ENCODE peak calls at places on chromosomes 1 and 21, in six cellular contexts. W is WTC11, N is choroid plexus epithelial cell, Z is endodermal cell, I is foreskin keratinocyte, D is mesothelial cell of epicardium. F is an unnamed sample.

GRCh38 chr1:236016083-236016482 is 48.8 kb downstream of the NID1 start:
- DNase-seq in N (peak), I (no peak), Z (no peak), D (no peak), W (no peak), F (no peak)

GRCh38 chr21:45598666-45599065 is 44.9 kb upstream of the PCBP3 start:
- DNase-seq in D (no peak), Z (no peak), I (no peak), W (peak), N (no peak), F (no peak)

GRCh38 chr1:214552174-214552608 is 789 bp upstream of the PTPN14 start:
- DNase-seq in D (peak), W (peak), Z (peak), I (peak), N (peak), F (peak)

GRCh38 chr21:15682182-15682895 is 47.4 kb upstream of the USP25 start:
- DNase-seq in Z (no peak), I (no peak), D (no peak), N (peak), W (no peak), F (peak)

GRCh38 chr1:243407284-243408018 is 151.6 kb downstream of the SDCCAG8 start:
- DNase-seq in W (no peak), I (peak), Z (no peak), N (peak), D (no peak), F (peak)

GRCh38 chr1:54283214-54283996 is 83.4 kb downstream of the MRPL37 start:
- DNase-seq in Z (no peak), D (no peak), N (no peak), W (no peak), I (no peak), F (no peak)

GRCh38 chr1:28199328-28200233 is 23.1 kb upstream of the PTAFR start:
- DNase-seq in Z (no peak), N (no peak), I (no peak), D (no peak), W (no peak), F (no peak)

GRCh38 chr1:30888391-30888790 is 20.2 kb downstream of the SDC3 start:
- DNase-seq in D (no peak), Z (no peak), I (no peak), N (peak), W (no peak), F (peak)

GRCh38 chr21:46500224-46500861 is 41.7 kb downstream of the DIP2A start:
- DNase-seq in D (no peak), W (no peak), Z (no peak), I (no peak), N (peak), F (peak)

GRCh38 chr1:67058242-67058641 is 4.3 kb upstream of the SLC35D1 start:
- DNase-seq in I (no peak), W (no peak), N (peak), D (no peak), Z (no peak), F (no peak)

GRCh38 chr1:54291276-54292014 is 91.5 kb downstream of the MRPL37 start:
- DNase-seq in D (no peak), W (no peak), I (no peak), Z (no peak), N (no peak), F (no peak)

GRCh38 chr21:9755611-9756010 is 765.8 kb upstream of the TPTE start:
- DNase-seq in I (no peak), W (no peak), D (no peak), Z (no peak), N (no peak), F (no peak)

GRCh38 chr1:91511386-91511785 is 10.7 kb downstream of the CDC7 start:
- DNase-seq in D (no peak), I (no peak), Z (no peak), N (peak), W (no peak), F (peak)

GRCh38 chr1:93807301-93807930 is 71.6 kb downstream of the DNTTIP2 start:
- DNase-seq in I (no peak), N (no peak), Z (peak), W (no peak), D (no peak), F (no peak)

GRCh38 chr1:235648407-235648907 is 1.1 kb downstream of the GNG4 start:
- DNase-seq in I (no peak), D (no peak), Z (peak), W (no peak), N (no peak), F (no peak)

GRCh38 chr1:236144033-236144432 is 1.7 kb downstream of the GPR137B start:
- DNase-seq in Z (no peak), N (no peak), D (no peak), W (no peak), I (no peak), F (no peak)

GRCh38 chr1:15756143-15757015 is 2.2 kb upstream of the FBLIM1 start:
- DNase-seq in W (peak), N (no peak), I (no peak), Z (no peak), D (no peak), F (no peak)

GRCh38 chr1:60898987-60899386 is 183.4 kb upstream of the NFIA start:
- DNase-seq in D (no peak), N (no peak), I (no peak), W (no peak), Z (no peak), F (no peak)

GRCh38 chr1:12143631-12144155 is 23.1 kb upstream of the TNFRSF1B start:
- DNase-seq in D (no peak), Z (no peak), I (peak), N (peak), W (no peak), F (peak)

GRCh38 chr1:248691567-248692155 is 10.9 kb downstream of the OR14I1 start:
- DNase-seq in I (no peak), D (no peak), W (no peak), N (no peak), Z (no peak), F (no peak)

DNA sequence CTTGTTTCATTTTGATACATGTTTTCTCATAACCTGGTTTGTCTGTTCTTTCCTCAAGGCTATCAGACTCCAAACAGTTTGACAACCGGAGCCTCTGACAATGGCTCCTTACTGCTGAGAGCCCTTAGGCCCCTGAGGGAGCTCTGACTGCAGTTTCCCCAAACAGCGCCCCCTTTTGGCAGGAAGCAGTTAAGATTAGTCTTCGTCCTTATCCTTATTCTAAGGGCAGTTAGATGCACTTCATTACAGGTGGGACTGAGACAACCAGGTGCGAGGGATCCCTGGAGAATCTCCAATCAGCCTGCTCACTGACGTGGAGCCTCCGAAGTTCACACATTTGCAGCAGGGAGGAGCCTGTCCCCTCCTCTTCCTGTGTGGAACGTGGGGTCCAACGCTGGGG is 393.1 kb downstream of the BRINP3 start:
- DNase-seq in D (no peak), W (peak), N (no peak), Z (peak), I (no peak), F (no peak)
- TF ChIP-seq CTCF in D (peak), W (peak), N (peak), Z (peak), I (no peak), F (no peak)

GRCh38 chr1:205822397-205822796 is 9.4 kb upstream of the SLC41A1 start:
- DNase-seq in Z (no peak), N (no peak), D (no peak), I (no peak), W (no peak), F (no peak)

GRCh38 chr1:205817364-205817763 is 4.4 kb upstream of the SLC41A1 start:
- DNase-seq in I (no peak), D (no peak), W (no peak), Z (no peak), N (no peak), F (no peak)

GRCh38 chr1:205812878-205813754 is at the start of gene SLC41A1:
- DNase-seq in D (peak), N (peak), Z (peak), I (peak), W (peak), F (peak)

GRCh38 chr1:205813755-205814058 is 709 bp upstream of the SLC41A1 start:
- DNase-seq in W (peak), I (peak), D (no peak), Z (no peak), N (peak), F (no peak)

GRCh38 chr1:205817988-205818387 is 5.0 kb upstream of the SLC41A1 start:
- DNase-seq in Z (no peak), N (no peak), W (no peak), D (no peak), I (no peak), F (no peak)
- TF ChIP-seq CTCF in Z (no peak), N (no peak), W (no peak), D (no peak), I (no peak), F (no peak)

GRCh38 chr1:160605205-160605604 is 25.9 kb upstream of the CD84 start:
- DNase-seq in Z (no peak), N (no peak), W (no peak), I (no peak), D (no peak), F (no peak)
- TF ChIP-seq CTCF in Z (peak), N (no peak), W (no peak), I (no peak), D (no peak), F (no peak)

GRCh38 chr1:156626079-156626438 is 6.8 kb downstream of the HAPLN2 start:
- DNase-seq in I (no peak), D (no peak), Z (no peak), N (no peak), W (no peak), F (no peak)
- TF ChIP-seq CTCF in I (no peak), D (peak), Z (peak), N (no peak), W (no peak), F (peak)

GRCh38 chr1:109791495-109792040 is 27.8 kb upstream of the EPS8L3 start:
- DNase-seq in I (no peak), D (no peak), Z (no peak), N (no peak), W (no peak), F (no peak)

GRCh38 chr1:109790735-109791494 is 27.2 kb upstream of the EPS8L3 start:
- DNase-seq in N (peak), W (peak), Z (peak), I (no peak), D (no peak), F (no peak)

GRCh38 chr1:109793089-109793485 is 29.4 kb upstream of the EPS8L3 start:
- DNase-seq in W (no peak), Z (no peak), D (no peak), I (no peak), N (no peak), F (no peak)

GRCh38 chr1:109793486-109794318 is 30.0 kb upstream of the EPS8L3 start:
- DNase-seq in N (peak), W (no peak), D (no peak), I (peak), Z (peak), F (peak)

DNA sequence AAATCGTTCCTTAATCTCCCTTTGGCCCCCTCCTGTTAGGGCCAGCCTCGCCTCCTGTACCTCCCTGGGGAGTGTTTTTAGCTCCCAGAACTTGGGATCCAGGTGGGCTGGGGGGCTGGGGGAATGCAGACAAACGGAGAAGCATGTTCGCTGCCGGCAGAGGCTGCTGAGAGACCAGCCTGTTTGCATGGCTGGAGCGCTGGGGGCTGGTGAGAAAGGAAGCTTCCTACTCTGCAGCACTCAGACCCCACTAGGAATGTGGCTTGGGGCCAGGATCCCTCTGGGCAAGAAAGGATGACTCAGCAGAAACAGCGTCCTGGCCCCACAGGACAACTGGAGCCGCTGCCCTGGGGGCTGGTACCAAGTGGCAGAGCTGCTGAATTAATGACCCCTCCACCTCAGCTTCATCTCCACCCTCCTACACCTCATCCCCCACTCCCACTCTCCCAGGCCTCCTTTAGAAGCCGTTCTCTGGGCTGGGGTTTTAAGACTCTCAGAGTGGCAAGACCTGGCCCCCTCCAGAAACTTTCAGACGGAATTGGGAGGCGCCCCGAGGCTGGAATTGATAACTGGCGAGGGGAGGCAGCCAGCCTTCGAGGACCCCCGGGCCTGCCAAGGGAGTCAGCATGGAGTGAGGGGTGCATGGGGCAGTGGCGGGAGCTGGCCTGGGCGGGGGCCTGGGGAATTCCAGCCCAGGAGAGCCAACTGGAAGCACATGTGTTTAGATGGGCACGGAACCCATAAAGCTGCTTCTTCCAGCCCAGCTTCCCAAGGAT is 28.5 kb upstream of the EPS8L3 start:
- DNase-seq in Z (peak), N (peak), I (no peak), D (peak), W (peak), F (peak)
- TF ChIP-seq CTCF in Z (peak), N (peak), I (no peak), D (no peak), W (no peak), F (peak)

GRCh38 chr1:230552880-230553279 is 89.4 kb upstream of the COG2 start:
- DNase-seq in D (no peak), I (no peak), W (no peak), N (no peak), Z (no peak), F (no peak)
- TF ChIP-seq CTCF in D (no peak), I (no peak), W (no peak), N (no peak), Z (no peak), F (no peak)

DNA sequence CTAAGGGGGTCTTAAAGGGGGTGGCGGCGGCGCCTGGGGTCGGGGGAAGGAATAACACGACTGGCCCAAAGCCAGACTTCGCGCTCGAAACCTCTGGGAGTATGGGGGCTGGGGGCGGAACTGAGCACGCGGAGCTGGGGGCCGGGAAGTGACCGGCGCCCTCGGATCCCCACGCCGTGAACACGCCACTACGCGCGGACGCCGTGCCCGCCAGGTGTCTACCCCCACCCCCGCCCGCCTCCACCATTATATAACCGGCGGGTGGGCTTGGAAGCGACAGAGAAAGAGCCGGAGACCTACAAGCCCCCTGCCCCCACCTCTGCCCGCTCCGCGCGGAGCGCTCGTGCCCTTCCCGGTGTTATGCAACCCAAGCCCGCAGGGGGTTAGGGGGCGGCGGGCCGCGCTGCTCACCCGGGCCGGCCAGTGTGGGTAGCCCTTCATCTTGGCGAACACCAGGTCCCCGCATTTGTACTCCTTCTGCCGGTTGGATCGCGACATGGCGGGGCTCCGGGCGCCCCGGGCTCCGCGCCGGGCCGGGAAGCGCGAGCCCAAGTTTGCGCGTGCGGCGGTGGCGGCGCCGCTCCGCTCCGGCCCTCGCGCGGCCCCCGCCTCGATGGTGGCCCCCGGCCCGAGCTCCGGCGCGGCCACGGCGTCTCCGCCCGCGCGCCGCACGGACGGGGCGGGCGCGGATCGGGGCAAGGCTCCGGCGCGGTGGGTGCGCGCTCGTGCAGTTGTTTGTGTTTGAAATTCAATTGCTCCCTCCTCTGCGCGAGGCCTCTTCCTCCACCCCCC is at the start of gene HDGF:
- DNase-seq in Z (peak), N (no peak), I (no peak), D (peak), W (peak), F (no peak)
- TF ChIP-seq CTCF in Z (peak), N (no peak), I (no peak), D (no peak), W (no peak), F (peak)

GRCh38 chr1:168452329-168452728 is 91.5 kb downstream of the XCL2 start:
- DNase-seq in N (no peak), I (no peak), W (no peak), Z (peak), D (no peak), F (no peak)
- TF ChIP-seq CTCF in N (peak), I (peak), W (peak), Z (peak), D (no peak), F (peak)

GRCh38 chr1:205598841-205599666 is 32.8 kb downstream of the ELK4 start:
- DNase-seq in I (no peak), W (no peak), N (peak), D (no peak), Z (no peak), F (peak)

GRCh38 chr1:205601209-205601608 is 30.6 kb downstream of the ELK4 start:
- DNase-seq in W (no peak), I (no peak), D (no peak), N (no peak), Z (no peak), F (no peak)

GRCh38 chr1:205602118-205602517 is 29.7 kb downstream of the ELK4 start:
- DNase-seq in N (no peak), Z (no peak), D (no peak), I (no peak), W (no peak), F (no peak)

GRCh38 chr1:205599667-205600042 is 32.2 kb downstream of the ELK4 start:
- DNase-seq in Z (no peak), D (no peak), N (no peak), I (no peak), W (no peak), F (no peak)

DNA sequence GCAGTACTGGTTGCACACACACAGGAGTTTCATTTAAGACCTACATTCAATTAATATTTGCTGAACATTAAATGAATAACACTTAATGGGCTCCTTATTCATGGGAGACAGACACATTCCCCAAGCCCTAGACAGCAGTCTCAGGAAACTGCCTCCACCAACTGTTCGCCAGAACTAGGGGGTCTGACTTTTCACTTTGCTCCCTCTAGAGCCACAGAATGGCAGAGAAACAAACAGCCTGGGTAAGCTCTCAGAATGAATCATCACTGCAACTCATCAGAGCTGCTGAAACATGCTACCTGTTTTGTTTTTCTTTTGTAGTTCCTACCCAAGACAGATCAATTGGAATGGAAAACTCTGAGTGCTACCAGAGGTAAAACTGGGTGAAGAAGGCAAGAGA is 31.7 kb downstream of the ELK4 start:
- DNase-seq in D (no peak), N (peak), W (no peak), I (no peak), Z (no peak), F (peak)
- TF ChIP-seq CTCF in D (no peak), N (peak), W (no peak), I (peak), Z (no peak), F (no peak)

DNA sequence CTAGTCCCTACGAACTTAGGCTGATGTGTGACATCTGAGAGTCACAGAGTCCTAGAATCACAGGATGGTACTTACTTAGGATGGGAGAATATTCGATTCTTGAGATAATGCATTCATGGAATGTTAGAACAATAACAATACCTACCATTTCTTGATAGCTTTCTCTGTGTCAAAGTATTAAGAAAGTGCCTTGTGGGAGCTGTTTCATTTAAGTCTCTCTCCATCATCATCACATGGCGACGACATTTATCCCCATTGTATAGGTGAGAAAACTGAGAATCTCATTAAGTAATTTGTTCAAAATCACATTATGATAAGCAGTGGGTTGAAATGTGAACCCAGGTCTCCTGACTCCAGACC is 270.7 kb downstream of the TRABD2B start:
- DNase-seq in W (no peak), N (no peak), I (no peak), D (no peak), Z (peak), F (no peak)
- TF ChIP-seq CTCF in W (no peak), N (no peak), I (no peak), D (no peak), Z (no peak), F (peak)

F was measured in HFFc6.